ENCODE peak calls at places on chromosomes 11 and 22, in four cellular contexts. R is K562, C is H1, F is HepG2. Q is an unnamed sample.

GRCh38 chr11:101706541-101706940 is 122.7 kb upstream of the TRPC6 start:
- DNase-seq in R (no peak), C (no peak), F (no peak), Q (no peak)

GRCh38 chr22:50693462-50693861 is 20.8 kb downstream of the SHANK3 start:
- DNase-seq in R (no peak), C (no peak), F (no peak), Q (no peak)

GRCh38 chr11:83521647-83522596 is 235.8 kb upstream of the CCDC90B start:
- DNase-seq in R (peak), C (no peak), F (peak), Q (no peak)

GRCh38 chr11:45811571-45812290 is 6.8 kb downstream of the SLC35C1 start:
- DNase-seq in R (no peak), C (no peak), F (no peak), Q (no peak)

GRCh38 chr11:77789061-77789730 is 31.3 kb downstream of the RSF1 start:
- DNase-seq in R (peak), C (no peak), F (no peak), Q (no peak)

GRCh38 chr11:118310781-118311485 is 6.4 kb downstream of the CD3E start:
- DNase-seq in R (no peak), C (no peak), F (no peak), Q (no peak)

GRCh38 chr11:69493931-69494821 is 12.7 kb downstream of the LINC01488 start:
- DNase-seq in R (no peak), C (no peak), F (no peak), Q (no peak)

GRCh38 chr11:12076840-12077534 is 33.4 kb upstream of the MICAL2 start:
- DNase-seq in R (no peak), C (no peak), F (no peak), Q (no peak)

GRCh38 chr11:88555829-88556202 is 218.3 kb upstream of the CTSC start:
- DNase-seq in R (no peak), C (no peak), F (no peak), Q (no peak)

GRCh38 chr11:86761978-86762377 is 38.4 kb upstream of the PRSS23 start:
- DNase-seq in R (no peak), C (no peak), F (no peak), Q (no peak)

GRCh38 chr11:100821198-100821597 is 134.1 kb downstream of the ARHGAP42 start:
- DNase-seq in R (no peak), C (no peak), F (no peak), Q (no peak)

GRCh38 chr11:40271361-40271760 is 1188.1 kb downstream of the LRRC4C start:
- DNase-seq in R (no peak), C (no peak), F (no peak), Q (no peak)

GRCh38 chr11:62934496-62934785 is 13.3 kb upstream of the CHRM1 start:
- DNase-seq in R (no peak), C (no peak), F (no peak), Q (no peak)

GRCh38 chr11:132357811-132358572 is 987.6 kb downstream of the NTM start:
- DNase-seq in R (no peak), C (no peak), F (no peak), Q (peak)

GRCh38 chr11:116840746-116841296 is 3.4 kb upstream of the APOA1 start:
- DNase-seq in R (no peak), C (no peak), F (peak), Q (no peak)

GRCh38 chr11:80632691-80633090 is 1191.9 kb upstream of the TENM4 start:
- DNase-seq in R (no peak), C (no peak), F (no peak), Q (no peak)

GRCh38 chr11:105027671-105028070 is 4.7 kb upstream of the CASP5 start:
- DNase-seq in R (no peak), C (no peak), F (no peak), Q (no peak)

GRCh38 chr11:34529643-34530042 is 16.0 kb upstream of the ELF5 start:
- DNase-seq in R (no peak), C (no peak), F (no peak), Q (no peak)

GRCh38 chr22:38214248-38215056 is 12.7 kb downstream of the MAFF start:
- DNase-seq in R (peak), C (peak), F (no peak), Q (no peak)

GRCh38 chr22:24952837-24953293 is 349 bp downstream of the KIAA1671 start:
- DNase-seq in R (no peak), C (no peak), F (peak), Q (no peak)

GRCh38 chr11:126443120-126443519 is 87.6 kb downstream of the ST3GAL4 start:
- DNase-seq in R (no peak), C (no peak), F (no peak), Q (no peak)

GRCh38 chr11:65560555-65561418 is 2.6 kb upstream of the LTBP3 start:
- DNase-seq in R (no peak), C (no peak), F (no peak), Q (no peak)

GRCh38 chr11:111736621-111737055 is 29.6 kb downstream of the PPP2R1B start:
- DNase-seq in R (no peak), C (no peak), F (no peak), Q (no peak)

GRCh38 chr22:37604875-37605274 is 3.8 kb upstream of the GGA1 start:
- DNase-seq in R (no peak), C (no peak), F (no peak), Q (no peak)

GRCh38 chr11:128420943-128421342 is 166.4 kb downstream of the ETS1 start:
- DNase-seq in R (no peak), C (no peak), F (no peak), Q (no peak)

GRCh38 chr11:92556435-92556834 is 331.8 kb downstream of the FAT3 start:
- DNase-seq in R (no peak), C (no peak), F (no peak), Q (no peak)

GRCh38 chr22:32353840-32354239 is 3.8 kb upstream of the RFPL3 start:
- DNase-seq in R (no peak), C (no peak), F (no peak), Q (no peak)

GRCh38 chr11:22875869-22876473 is 15.7 kb upstream of the CCDC179 start:
- DNase-seq in R (peak), C (no peak), F (peak), Q (peak)

DNA sequence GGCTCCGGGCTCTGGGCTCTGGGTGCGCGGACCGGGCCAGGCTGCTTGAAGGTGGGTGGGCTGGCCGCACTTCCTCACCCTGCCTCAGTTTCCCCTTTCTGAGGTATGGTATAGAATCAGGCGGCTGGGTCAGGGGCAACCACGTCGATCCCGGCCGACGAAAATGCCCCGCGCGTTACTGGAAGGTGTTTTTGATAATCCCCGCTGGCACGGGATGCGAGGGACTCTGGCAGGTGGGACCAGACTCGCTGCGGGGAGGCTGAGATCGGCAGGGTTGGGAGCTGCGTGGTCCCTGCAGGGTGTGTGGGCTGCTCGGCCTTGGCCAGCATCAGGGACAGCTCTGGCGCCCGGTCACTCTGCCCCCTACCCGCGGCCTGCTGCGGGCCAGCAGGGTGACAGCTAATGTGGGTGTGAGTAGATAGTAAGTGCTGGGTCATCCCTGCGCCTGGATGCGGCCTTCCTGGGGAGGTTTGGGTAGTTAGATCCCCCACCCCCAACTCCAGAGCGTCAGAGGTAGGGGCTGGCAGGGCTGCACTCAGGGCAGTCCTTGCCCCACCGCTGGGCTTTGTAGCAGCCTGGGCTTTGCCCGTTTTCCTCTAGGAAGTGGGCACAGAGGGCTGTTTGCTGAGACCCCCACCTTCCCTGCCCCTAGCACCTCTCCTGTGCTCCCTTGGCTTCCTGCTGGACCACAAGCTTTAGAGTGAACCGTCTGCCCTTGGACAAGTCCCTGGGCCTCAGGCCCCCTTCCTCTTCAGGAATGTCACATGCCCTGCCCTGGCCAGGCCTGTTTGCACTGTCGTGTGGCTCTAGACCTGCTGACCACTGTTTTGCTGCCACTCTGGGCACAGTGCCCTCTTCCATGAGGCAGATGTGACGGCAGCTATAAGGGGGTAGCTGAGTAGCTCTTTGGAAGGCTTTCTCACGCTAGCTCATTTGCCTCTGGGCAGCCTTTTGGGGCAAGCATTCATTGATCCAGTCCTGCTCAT is 579 bp downstream of the TANGO2 start:
- DNase-seq in R (peak), C (no peak), F (peak), Q (no peak)
- TF ChIP-seq CBX5 in R (no peak), C (no peak), F (no peak), Q (no peak)

GRCh38 chr11:57311109-57311936 is 13.4 kb downstream of the TNKS1BP1 start:
- DNase-seq in R (peak), C (peak), F (peak), Q (peak)
- TF ChIP-seq CBX5 in R (no peak), C (no peak), F (no peak), Q (no peak)

GRCh38 chr22:46596819-46597218 is 23.4 kb upstream of the GRAMD4 start:
- DNase-seq in R (no peak), C (no peak), F (no peak), Q (no peak)

GRCh38 chr22:46594947-46595298 is 25.3 kb upstream of the GRAMD4 start:
- DNase-seq in R (no peak), C (no peak), F (no peak), Q (no peak)

GRCh38 chr22:46595545-46595944 is 24.6 kb upstream of the GRAMD4 start:
- DNase-seq in R (no peak), C (no peak), F (no peak), Q (no peak)

GRCh38 chr22:46593996-46594946 is 25.9 kb upstream of the GRAMD4 start:
- DNase-seq in R (no peak), C (no peak), F (no peak), Q (no peak)

GRCh38 chr22:46596032-46596441 is 24.1 kb upstream of the GRAMD4 start:
- DNase-seq in R (no peak), C (no peak), F (no peak), Q (no peak)
- TF ChIP-seq CBX5 in R (no peak), C (no peak), F (no peak), Q (no peak)

DNA sequence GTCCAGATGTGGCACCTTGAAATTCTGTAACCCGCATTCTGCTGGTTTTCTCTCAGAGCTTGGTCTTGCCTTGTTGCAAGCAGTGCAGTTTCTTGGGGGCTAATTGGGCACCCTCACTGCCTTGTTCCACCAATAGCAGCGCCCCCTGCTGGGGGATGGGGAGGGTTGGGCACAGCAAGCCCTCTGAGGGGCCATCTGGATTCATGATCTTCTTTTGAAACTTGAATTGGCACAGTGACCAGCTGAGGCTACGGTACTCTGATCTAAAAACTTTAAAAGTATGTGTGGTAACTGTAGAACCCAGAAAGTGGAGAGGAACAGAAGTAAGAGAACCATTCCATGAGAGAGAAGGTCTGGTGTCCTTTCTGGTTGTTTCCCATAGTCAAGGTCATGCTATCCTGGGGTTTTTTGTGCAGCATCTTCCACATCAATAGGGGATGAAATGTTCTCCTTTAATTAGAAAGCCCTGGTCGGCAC is 64.2 kb downstream of the MED15 start:
- DNase-seq in R (peak), C (no peak), F (peak), Q (no peak)
- TF ChIP-seq CBX5 in R (no peak), C (no peak), F (no peak), Q (no peak)

Q was measured in GM12878.